ENCODE peak calls at places on chromosomes 6 and 20, in six cellular contexts. C is A549, S is GM12878, L is upper lobe of left lung, G is K562, W is HepG2. H is an unnamed sample.

GRCh38 chr6:149925974-149926777 is 3.3 kb upstream of the RAET1G start:
- ATAC-seq in L (peak), W (peak), G (peak), S (peak), C (peak), H (peak)

GRCh38 chr6:156978948-156979347 is 201.8 kb downstream of the ARID1B start:
- ATAC-seq in S (peak), G (no peak), W (no peak), L (no peak), C (no peak), H (no peak)

GRCh38 chr6:149013932-149014331 is 267.1 kb downstream of the UST start:
- ATAC-seq in S (peak), C (peak), G (peak), L (no peak), W (peak), H (peak)

GRCh38 chr6:43376551-43376981 is 7.1 kb upstream of the ZNF318 start:
- ATAC-seq in W (no peak), G (no peak), S (peak), L (no peak), C (no peak), H (no peak)

GRCh38 chr20:61387204-61387958 is 135.3 kb downstream of the CDH4 start:
- ATAC-seq in G (peak), W (peak), L (peak), C (peak), S (no peak), H (no peak)

GRCh38 chr6:40520683-40521082 is 66.5 kb downstream of the LRFN2 start:
- ATAC-seq in W (no peak), G (no peak), L (peak), S (no peak), C (no peak), H (no peak)

GRCh38 chr20:36050436-36051317 is 82.3 kb downstream of the CNBD2 start:
- ATAC-seq in G (peak), S (peak), L (peak), C (peak), W (peak), H (peak)

GRCh38 chr20:38752029-38752428 is 3.8 kb downstream of the ACTR5 start:
- ATAC-seq in C (no peak), L (no peak), W (no peak), S (no peak), G (no peak), H (no peak)

GRCh38 chr20:24629668-24630067 is 160.2 kb downstream of the SYNDIG1 start:
- ATAC-seq in L (no peak), G (no peak), C (no peak), S (no peak), W (no peak), H (no peak)

GRCh38 chr6:44561062-44561591 is 173.6 kb downstream of the CDC5L start:
- ATAC-seq in S (no peak), L (no peak), W (no peak), C (no peak), G (no peak), H (no peak)

GRCh38 chr6:168713839-168714238 is 272.9 kb downstream of the SMOC2 start:
- ATAC-seq in G (peak), C (peak), S (no peak), W (peak), L (no peak), H (no peak)

GRCh38 chr6:1139155-1139890 is 172.6 kb upstream of the FOXQ1 start:
- ATAC-seq in S (no peak), W (no peak), G (no peak), L (no peak), C (no peak), H (no peak)

GRCh38 chr20:54267510-54268003 is 59.7 kb downstream of the PFDN4 start:
- ATAC-seq in S (no peak), G (no peak), C (no peak), L (peak), W (peak), H (no peak)

GRCh38 chr6:14441371-14441781 is 323.8 kb downstream of the CD83 start:
- ATAC-seq in G (no peak), W (no peak), C (no peak), L (peak), S (no peak), H (peak)

GRCh38 chr20:4022386-4023350 is 7.3 kb upstream of the RNF24 start:
- ATAC-seq in G (no peak), C (no peak), W (no peak), S (no peak), L (no peak), H (no peak)

GRCh38 chr6:95551678-95552324 is 25.5 kb upstream of the MANEA start:
- ATAC-seq in S (no peak), L (no peak), W (no peak), G (no peak), C (no peak), H (no peak)

GRCh38 chr6:91781946-91782345 is 1195.1 kb upstream of the MAP3K7 start:
- ATAC-seq in W (no peak), L (no peak), C (no peak), G (no peak), S (no peak), H (no peak)

GRCh38 chr6:167677422-167677789 is 149.3 kb upstream of the AFDN start:
- ATAC-seq in G (no peak), L (no peak), C (no peak), S (no peak), W (no peak), H (no peak)

GRCh38 chr6:5205035-5205469 is 55.7 kb downstream of the LYRM4 start:
- ATAC-seq in W (no peak), G (no peak), S (no peak), L (no peak), C (no peak), H (no peak)

GRCh38 chr6:39599996-39600395 is 125.2 kb downstream of the KIF6 start:
- ATAC-seq in S (no peak), L (no peak), W (no peak), G (no peak), C (no peak), H (peak)

GRCh38 chr6:153787341-153787606 is 251.8 kb upstream of the OPRM1 start:
- ATAC-seq in S (no peak), G (no peak), L (no peak), C (no peak), W (peak), H (no peak)

GRCh38 chr6:37456816-37457560 is 24.0 kb downstream of the CMTR1 start:
- ATAC-seq in S (no peak), W (no peak), G (no peak), C (no peak), L (no peak), H (peak)

GRCh38 chr20:63482021-63482587 is 9.6 kb upstream of the KCNQ2 start:
- ATAC-seq in G (no peak), L (no peak), C (peak), W (peak), S (no peak), H (no peak)

GRCh38 chr20:38453941-38454340 is 18.7 kb upstream of the RALGAPB start:
- ATAC-seq in S (peak), W (no peak), G (no peak), L (no peak), C (no peak), H (no peak)

GRCh38 chr6:106446287-106446885 is 85.9 kb downstream of the CRYBG1 start:
- ATAC-seq in G (peak), L (no peak), S (peak), C (peak), W (peak), H (no peak)

GRCh38 chr6:17001188-17001587 is 100.7 kb upstream of the STMND1 start:
- ATAC-seq in L (no peak), W (no peak), S (no peak), G (no peak), C (no peak), H (no peak)

GRCh38 chr6:127939442-127940066 is 38.7 kb upstream of the THEMIS start:
- ATAC-seq in L (no peak), C (no peak), S (no peak), G (no peak), W (no peak), H (no peak)

GRCh38 chr6:42720739-42721138 is 1.7 kb downstream of the PRPH2 start:
- ATAC-seq in W (peak), S (no peak), G (peak), L (no peak), C (peak), H (no peak)

GRCh38 chr6:46691052-46691451 is 3.4 kb downstream of the TDRD6 start:
- ATAC-seq in C (no peak), S (no peak), W (no peak), L (no peak), G (no peak), H (no peak)

GRCh38 chr6:90739339-90739738 is 152.5 kb upstream of the MAP3K7 start:
- ATAC-seq in W (no peak), S (no peak), C (no peak), L (no peak), G (no peak), H (no peak)

GRCh38 chr6:155530219-155530834 is 74.7 kb upstream of the NOX3 start:
- ATAC-seq in G (peak), L (no peak), S (peak), C (peak), W (peak), H (no peak)

GRCh38 chr6:79076881-79077641 is 993 bp downstream of the PHIP start:
- ATAC-seq in L (peak), W (peak), C (peak), S (peak), G (peak), H (peak)

GRCh38 chr6:167768471-167769215 is 58.1 kb upstream of the AFDN start:
- ATAC-seq in L (no peak), G (no peak), S (no peak), W (no peak), C (no peak), H (no peak)

GRCh38 chr20:17833036-17833674 is 133.4 kb downstream of the BANF2 start:
- ATAC-seq in L (no peak), C (no peak), G (no peak), W (no peak), S (no peak), H (no peak)

GRCh38 chr20:58179083-58179431 is 49.4 kb downstream of the ANKRD60 start:
- ATAC-seq in L (no peak), G (peak), S (no peak), W (peak), C (peak), H (no peak)

GRCh38 chr6:123338394-123338793 is 298.4 kb downstream of the TRDN start:
- ATAC-seq in L (no peak), C (no peak), S (no peak), G (no peak), W (no peak), H (no peak)

GRCh38 chr20:51562334-51563140 is 20.0 kb upstream of the NFATC2 start:
- ATAC-seq in W (peak), L (peak), G (peak), S (peak), C (peak), H (peak)
- TF ChIP-seq EP300 in W (no peak), L (no peak), G (no peak), S (no peak), C (no peak), H (no peak)

DNA sequence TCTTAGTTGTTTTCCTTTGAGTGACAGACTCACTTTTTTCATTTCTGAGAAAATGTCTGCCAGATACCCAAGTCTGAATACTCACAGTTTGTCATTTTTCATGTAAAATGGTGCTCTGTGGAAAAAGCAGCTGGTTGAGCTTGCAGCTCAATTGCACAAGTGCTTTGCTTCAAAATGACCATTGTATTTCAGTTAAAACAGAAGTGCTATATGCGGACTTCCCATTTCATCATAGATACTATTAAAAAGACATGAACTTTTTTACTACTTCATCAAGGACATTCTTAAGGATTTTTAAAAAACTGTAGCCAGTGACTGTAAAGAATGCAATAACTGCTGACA is 61.5 kb downstream of the KCNS1 start:
- ATAC-seq in S (no peak), G (no peak), C (no peak), L (no peak), W (no peak), H (no peak)
- TF ChIP-seq EP300 in S (no peak), G (no peak), C (no peak), L (no peak), W (no peak), H (no peak)

DNA sequence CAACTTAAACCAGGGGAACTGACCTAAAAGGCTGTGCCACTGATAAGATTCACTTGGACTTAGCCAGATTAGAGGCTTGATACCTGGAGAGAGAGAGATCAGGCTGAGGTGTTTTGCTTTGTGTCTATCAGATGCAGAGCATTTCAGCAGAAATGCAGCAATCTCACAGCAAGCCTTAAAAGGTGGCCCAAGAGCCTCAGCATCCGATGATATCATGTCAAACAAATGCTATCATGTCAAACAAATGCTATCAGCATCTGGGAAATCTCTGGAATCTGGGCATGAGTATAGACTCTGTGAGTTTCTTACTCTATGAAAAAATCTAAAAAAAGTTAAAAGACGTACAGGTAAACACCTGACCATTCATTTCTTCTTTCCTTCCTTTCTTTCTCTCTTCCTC is 718.9 kb downstream of the EYS start:
- ATAC-seq in G (no peak), W (no peak), C (no peak), L (no peak), S (no peak), H (no peak)
- TF ChIP-seq EP300 in G (no peak), W (no peak), C (no peak), L (no peak), S (no peak), H (no peak)

DNA sequence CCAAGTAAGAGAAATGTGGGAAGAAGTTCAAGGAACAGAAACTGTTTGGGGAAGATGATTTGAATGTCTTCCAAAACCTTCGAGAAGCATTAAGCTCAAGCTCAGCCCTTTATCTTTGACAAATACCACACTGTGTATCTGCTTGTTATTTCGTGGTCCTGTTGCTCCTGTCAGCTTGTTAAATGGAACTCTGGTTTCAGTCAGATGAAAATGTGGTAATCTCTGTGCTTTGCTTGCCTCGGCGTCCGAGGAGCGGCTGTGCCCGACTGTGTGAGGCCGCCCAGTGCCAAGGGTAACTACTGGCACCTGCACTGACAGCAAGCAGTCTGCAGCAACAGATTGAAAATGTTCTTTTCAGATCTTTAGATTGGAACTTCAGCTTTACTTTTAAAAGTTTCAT is 577.9 kb upstream of the FLRT3 start:
- ATAC-seq in C (no peak), L (no peak), G (no peak), W (no peak), S (no peak), H (no peak)
- TF ChIP-seq EP300 in C (no peak), L (no peak), G (no peak), W (no peak), S (no peak), H (no peak)

GRCh38 chr6:163626073-163626867 is 211.8 kb downstream of the QKI start:
- ATAC-seq in L (peak), C (no peak), G (peak), W (no peak), S (no peak), H (no peak)
- TF ChIP-seq EP300 in L (no peak), C (no peak), G (no peak), W (no peak), S (no peak), H (no peak)

DNA sequence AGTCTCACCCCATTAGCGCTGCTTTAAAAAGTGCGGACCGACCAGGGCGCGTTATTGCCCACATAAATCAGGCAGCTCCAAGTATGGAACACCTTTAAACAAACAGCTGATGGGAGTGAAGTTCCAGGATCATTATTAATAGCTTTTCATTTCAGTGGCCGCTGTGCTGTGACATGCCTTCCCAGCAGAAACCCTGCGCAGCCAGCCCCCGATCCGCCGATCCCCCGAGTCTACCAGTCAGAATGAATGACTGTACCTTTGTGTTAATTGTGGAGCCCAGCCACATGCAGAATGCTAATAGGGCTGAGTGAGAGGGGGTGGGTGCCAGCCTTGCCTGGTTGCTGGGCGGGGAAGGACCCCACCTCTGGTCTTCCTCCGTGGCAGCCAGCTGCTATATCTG is 21.9 kb downstream of the CDH22 start:
- ATAC-seq in G (no peak), L (no peak), S (no peak), C (no peak), W (no peak), H (no peak)
- TF ChIP-seq EP300 in G (no peak), L (no peak), S (no peak), C (no peak), W (no peak), H (no peak)

GRCh38 chr6:108872001-108872974 is 24.1 kb downstream of the ARMC2 start:
- ATAC-seq in G (peak), S (no peak), W (no peak), L (peak), C (no peak), H (peak)

GRCh38 chr6:108873971-108874370 is 25.7 kb downstream of the ARMC2 start:
- ATAC-seq in W (no peak), S (no peak), L (no peak), C (no peak), G (no peak), H (no peak)

GRCh38 chr6:108875161-108875555 is 26.9 kb downstream of the ARMC2 start:
- ATAC-seq in L (no peak), C (no peak), S (peak), W (no peak), G (no peak), H (no peak)

GRCh38 chr6:108873251-108873650 is 25.0 kb downstream of the ARMC2 start:
- ATAC-seq in C (no peak), S (no peak), G (no peak), W (no peak), L (no peak), H (no peak)

DNA sequence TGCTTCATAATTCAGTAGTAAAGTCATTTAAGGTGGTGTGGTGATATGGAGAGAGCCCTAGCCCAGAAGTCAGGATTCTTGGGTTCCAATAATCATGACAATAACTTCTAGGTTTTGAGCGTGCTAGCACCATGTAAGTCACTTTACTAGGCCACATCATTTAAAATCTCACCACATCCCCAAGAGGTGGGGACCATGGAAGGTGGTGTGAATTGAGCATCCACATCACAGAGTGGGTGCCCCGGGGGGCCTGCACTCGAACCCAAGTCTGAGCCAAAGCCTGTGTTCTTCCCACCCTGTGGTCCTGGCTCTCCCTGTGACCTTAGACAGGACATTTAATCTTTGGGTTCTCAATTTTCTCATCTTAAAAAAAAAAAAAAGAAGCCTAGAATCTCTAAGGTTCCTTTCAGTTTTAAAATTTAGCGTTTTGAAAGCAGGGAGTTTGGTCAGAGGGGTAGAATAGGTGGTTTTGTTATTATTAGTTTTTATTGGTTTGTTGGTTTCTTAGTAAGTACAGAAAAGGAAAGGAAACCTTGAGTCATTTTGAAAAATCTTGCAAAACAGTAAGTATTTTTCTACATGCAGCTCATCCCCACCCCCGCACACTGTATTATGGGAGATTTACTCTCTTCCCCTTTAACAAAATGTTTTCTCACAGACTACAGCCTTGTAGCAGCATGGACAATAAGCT is 26.4 kb downstream of the ARMC2 start:
- ATAC-seq in W (no peak), S (peak), L (no peak), G (no peak), C (no peak), H (no peak)
- TF ChIP-seq EP300 in W (no peak), S (peak), L (no peak), G (no peak), C (no peak), H (no peak)

DNA sequence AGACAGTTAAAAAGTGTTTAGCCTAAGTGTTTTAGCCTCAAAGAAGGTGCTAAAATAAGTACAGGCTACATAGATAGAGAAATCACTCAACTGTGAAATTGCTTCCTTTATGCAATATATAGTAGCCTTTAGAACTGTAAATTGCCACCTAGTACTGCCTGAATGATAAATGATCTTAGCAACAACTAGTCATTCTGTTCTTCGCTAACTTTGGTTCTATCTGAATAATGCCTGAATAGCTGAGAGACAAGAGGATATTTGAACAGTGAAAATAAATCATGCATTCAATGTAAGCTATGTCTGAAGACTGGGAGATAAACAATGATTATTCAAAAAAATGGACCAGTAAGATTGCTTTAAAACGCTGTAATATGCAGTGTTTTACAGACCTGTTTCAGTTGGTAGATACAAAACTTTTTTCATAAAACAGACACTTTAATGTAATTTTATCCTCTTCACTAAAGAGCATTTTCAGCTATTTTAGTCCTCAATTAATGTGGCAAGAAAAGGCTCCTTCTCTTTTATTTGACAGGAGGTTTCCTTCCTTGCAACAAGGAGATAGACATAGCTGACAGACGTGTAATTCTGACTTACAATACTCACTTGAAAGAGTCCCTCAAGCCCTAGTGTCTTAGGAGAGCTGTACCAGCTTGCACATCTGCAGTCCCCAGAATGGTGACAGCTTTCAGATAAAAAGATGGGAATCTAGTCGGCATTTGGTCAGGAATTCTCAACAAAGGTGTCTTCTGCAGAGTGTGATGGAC is 603.5 kb upstream of the PTCHD4 start:
- ATAC-seq in C (no peak), S (no peak), L (no peak), W (no peak), G (no peak), H (no peak)
- TF ChIP-seq EP300 in C (no peak), S (no peak), L (no peak), W (no peak), G (no peak), H (no peak)

H was measured in gastroesophageal sphincter.